ENCODE peak calls at places on chromosomes 12 and 14, in seven cellular contexts. One of them, this sample, is unnamed.

GRCh38 chr12:103523771-103524170 is 28.0 kb upstream of the C12orf42 start:
- DNase-seq in NCI-H1092: no peak
- DNase-seq in T-helper 9 cell: no peak
- DNase-seq in nucleus accumbens: no peak
- DNase-seq in AG10803: no peak
- DNase-seq in activated CD4-positive, alpha-beta T cell treated with anti-CD3 and anti-CD28 coated beads, Interleukin-2, amount 50 U/mL, for 24 hours: no peak
- DNase-seq in activated B cell treated with CpG ODN at 0.5 μM for 24 hours: no peak
- DNase-seq in this sample: no peak

GRCh38 chr12:50353869-50354593 is 42.4 kb downstream of the FAM186A start:
- DNase-seq in T-helper 9 cell: no peak
- DNase-seq in activated CD4-positive, alpha-beta T cell treated with anti-CD3 and anti-CD28 coated beads, Interleukin-2, amount 50 U/mL, for 24 hours: no peak
- DNase-seq in activated B cell treated with CpG ODN at 0.5 μM for 24 hours: no peak
- DNase-seq in nucleus accumbens: no peak
- DNase-seq in NCI-H1092: no peak
- DNase-seq in AG10803: peak
- DNase-seq in this sample: no peak

GRCh38 chr12:1474567-1475153 is 119.7 kb downstream of the FBXL14 start:
- DNase-seq in NCI-H1092: peak
- DNase-seq in nucleus accumbens: no peak
- DNase-seq in activated CD4-positive, alpha-beta T cell treated with anti-CD3 and anti-CD28 coated beads, Interleukin-2, amount 50 U/mL, for 24 hours: no peak
- DNase-seq in activated B cell treated with CpG ODN at 0.5 μM for 24 hours: no peak
- DNase-seq in AG10803: peak
- DNase-seq in T-helper 9 cell: no peak
- DNase-seq in this sample: no peak

GRCh38 chr12:29245246-29245645 is 96.2 kb downstream of the FAR2 start:
- DNase-seq in AG10803: peak
- DNase-seq in NCI-H1092: no peak
- DNase-seq in T-helper 9 cell: no peak
- DNase-seq in activated CD4-positive, alpha-beta T cell treated with anti-CD3 and anti-CD28 coated beads, Interleukin-2, amount 50 U/mL, for 24 hours: no peak
- DNase-seq in nucleus accumbens: no peak
- DNase-seq in activated B cell treated with CpG ODN at 0.5 μM for 24 hours: no peak
- DNase-seq in this sample: no peak

GRCh38 chr12:69170293-69170692 is 69.1 kb upstream of the CPSF6 start:
- DNase-seq in NCI-H1092: no peak
- DNase-seq in activated CD4-positive, alpha-beta T cell treated with anti-CD3 and anti-CD28 coated beads, Interleukin-2, amount 50 U/mL, for 24 hours: no peak
- DNase-seq in AG10803: no peak
- DNase-seq in nucleus accumbens: no peak
- DNase-seq in activated B cell treated with CpG ODN at 0.5 μM for 24 hours: no peak
- DNase-seq in T-helper 9 cell: no peak
- DNase-seq in this sample: no peak

GRCh38 chr12:128914908-128915563 is 61.8 kb downstream of the GLT1D1 start:
- DNase-seq in T-helper 9 cell: no peak
- DNase-seq in AG10803: no peak
- DNase-seq in activated CD4-positive, alpha-beta T cell treated with anti-CD3 and anti-CD28 coated beads, Interleukin-2, amount 50 U/mL, for 24 hours: no peak
- DNase-seq in NCI-H1092: no peak
- DNase-seq in activated B cell treated with CpG ODN at 0.5 μM for 24 hours: no peak
- DNase-seq in nucleus accumbens: no peak
- DNase-seq in this sample: no peak

GRCh38 chr14:21191809-21192446 is 36.1 kb upstream of the OR5AU1 start:
- DNase-seq in activated CD4-positive, alpha-beta T cell treated with anti-CD3 and anti-CD28 coated beads, Interleukin-2, amount 50 U/mL, for 24 hours: no peak
- DNase-seq in T-helper 9 cell: peak
- DNase-seq in AG10803: peak
- DNase-seq in NCI-H1092: peak
- DNase-seq in nucleus accumbens: peak
- DNase-seq in activated B cell treated with CpG ODN at 0.5 μM for 24 hours: peak
- DNase-seq in this sample: peak

GRCh38 chr12:13592063-13592942 is 389.1 kb downstream of the GRIN2B start:
- DNase-seq in NCI-H1092: no peak
- DNase-seq in AG10803: no peak
- DNase-seq in T-helper 9 cell: no peak
- DNase-seq in nucleus accumbens: no peak
- DNase-seq in activated B cell treated with CpG ODN at 0.5 μM for 24 hours: no peak
- DNase-seq in activated CD4-positive, alpha-beta T cell treated with anti-CD3 and anti-CD28 coated beads, Interleukin-2, amount 50 U/mL, for 24 hours: no peak
- DNase-seq in this sample: no peak

GRCh38 chr12:29309320-29309902 is 71.6 kb downstream of the ERGIC2 start:
- DNase-seq in NCI-H1092: no peak
- DNase-seq in T-helper 9 cell: no peak
- DNase-seq in activated CD4-positive, alpha-beta T cell treated with anti-CD3 and anti-CD28 coated beads, Interleukin-2, amount 50 U/mL, for 24 hours: no peak
- DNase-seq in nucleus accumbens: no peak
- DNase-seq in activated B cell treated with CpG ODN at 0.5 μM for 24 hours: no peak
- DNase-seq in AG10803: peak
- DNase-seq in this sample: no peak

GRCh38 chr12:124466200-124467128 is 100.9 kb downstream of the NCOR2 start:
- DNase-seq in activated CD4-positive, alpha-beta T cell treated with anti-CD3 and anti-CD28 coated beads, Interleukin-2, amount 50 U/mL, for 24 hours: peak
- DNase-seq in NCI-H1092: no peak
- DNase-seq in activated B cell treated with CpG ODN at 0.5 μM for 24 hours: peak
- DNase-seq in AG10803: no peak
- DNase-seq in T-helper 9 cell: peak
- DNase-seq in nucleus accumbens: no peak
- DNase-seq in this sample: peak

GRCh38 chr14:96574633-96575191 is 72.5 kb downstream of the PAPOLA start:
- DNase-seq in activated B cell treated with CpG ODN at 0.5 μM for 24 hours: no peak
- DNase-seq in T-helper 9 cell: no peak
- DNase-seq in activated CD4-positive, alpha-beta T cell treated with anti-CD3 and anti-CD28 coated beads, Interleukin-2, amount 50 U/mL, for 24 hours: no peak
- DNase-seq in AG10803: peak
- DNase-seq in NCI-H1092: peak
- DNase-seq in nucleus accumbens: no peak
- DNase-seq in this sample: no peak

GRCh38 chr12:97927991-97928390 is 465.4 kb downstream of the RMST start:
- DNase-seq in NCI-H1092: no peak
- DNase-seq in AG10803: no peak
- DNase-seq in activated B cell treated with CpG ODN at 0.5 μM for 24 hours: no peak
- DNase-seq in T-helper 9 cell: no peak
- DNase-seq in nucleus accumbens: no peak
- DNase-seq in activated CD4-positive, alpha-beta T cell treated with anti-CD3 and anti-CD28 coated beads, Interleukin-2, amount 50 U/mL, for 24 hours: no peak
- DNase-seq in this sample: no peak

GRCh38 chr12:65822732-65823480 is 1.4 kb upstream of the HMGA2 start:
- DNase-seq in nucleus accumbens: no peak
- DNase-seq in activated CD4-positive, alpha-beta T cell treated with anti-CD3 and anti-CD28 coated beads, Interleukin-2, amount 50 U/mL, for 24 hours: no peak
- DNase-seq in AG10803: no peak
- DNase-seq in NCI-H1092: no peak
- DNase-seq in T-helper 9 cell: no peak
- DNase-seq in activated B cell treated with CpG ODN at 0.5 μM for 24 hours: no peak
- DNase-seq in this sample: no peak

GRCh38 chr14:105347587-105347968 is 33.0 kb downstream of the PACS2 start:
- DNase-seq in AG10803: no peak
- DNase-seq in T-helper 9 cell: no peak
- DNase-seq in nucleus accumbens: no peak
- DNase-seq in NCI-H1092: no peak
- DNase-seq in activated CD4-positive, alpha-beta T cell treated with anti-CD3 and anti-CD28 coated beads, Interleukin-2, amount 50 U/mL, for 24 hours: no peak
- DNase-seq in activated B cell treated with CpG ODN at 0.5 μM for 24 hours: no peak
- DNase-seq in this sample: no peak

GRCh38 chr14:31578266-31578665 is 17.1 kb downstream of the NUBPL start:
- DNase-seq in activated B cell treated with CpG ODN at 0.5 μM for 24 hours: no peak
- DNase-seq in activated CD4-positive, alpha-beta T cell treated with anti-CD3 and anti-CD28 coated beads, Interleukin-2, amount 50 U/mL, for 24 hours: no peak
- DNase-seq in nucleus accumbens: no peak
- DNase-seq in T-helper 9 cell: no peak
- DNase-seq in AG10803: peak
- DNase-seq in NCI-H1092: no peak
- DNase-seq in this sample: no peak

GRCh38 chr12:127162902-127163301 is 1104.1 kb upstream of the TMEM132C start:
- DNase-seq in activated CD4-positive, alpha-beta T cell treated with anti-CD3 and anti-CD28 coated beads, Interleukin-2, amount 50 U/mL, for 24 hours: no peak
- DNase-seq in nucleus accumbens: no peak
- DNase-seq in AG10803: peak
- DNase-seq in NCI-H1092: no peak
- DNase-seq in activated B cell treated with CpG ODN at 0.5 μM for 24 hours: no peak
- DNase-seq in T-helper 9 cell: peak
- DNase-seq in this sample: no peak

GRCh38 chr14:93137864-93138263 is 22.1 kb upstream of the ITPK1 start:
- DNase-seq in nucleus accumbens: no peak
- DNase-seq in NCI-H1092: peak
- DNase-seq in AG10803: no peak
- DNase-seq in activated CD4-positive, alpha-beta T cell treated with anti-CD3 and anti-CD28 coated beads, Interleukin-2, amount 50 U/mL, for 24 hours: no peak
- DNase-seq in activated B cell treated with CpG ODN at 0.5 μM for 24 hours: no peak
- DNase-seq in T-helper 9 cell: no peak
- DNase-seq in this sample: no peak

GRCh38 chr12:80269953-80270552 is 170.7 kb downstream of the OTOGL start:
- DNase-seq in AG10803: peak
- DNase-seq in activated CD4-positive, alpha-beta T cell treated with anti-CD3 and anti-CD28 coated beads, Interleukin-2, amount 50 U/mL, for 24 hours: no peak
- DNase-seq in T-helper 9 cell: no peak
- DNase-seq in NCI-H1092: no peak
- DNase-seq in nucleus accumbens: no peak
- DNase-seq in activated B cell treated with CpG ODN at 0.5 μM for 24 hours: no peak
- DNase-seq in this sample: no peak

GRCh38 chr14:69819607-69820006 is 22.6 kb upstream of the SLC10A1 start:
- DNase-seq in activated B cell treated with CpG ODN at 0.5 μM for 24 hours: no peak
- DNase-seq in AG10803: no peak
- DNase-seq in NCI-H1092: no peak
- DNase-seq in nucleus accumbens: no peak
- DNase-seq in activated CD4-positive, alpha-beta T cell treated with anti-CD3 and anti-CD28 coated beads, Interleukin-2, amount 50 U/mL, for 24 hours: no peak
- DNase-seq in T-helper 9 cell: no peak
- DNase-seq in this sample: no peak

GRCh38 chr12:56980941-56981530 is 23.6 kb upstream of the RDH16 start:
- DNase-seq in T-helper 9 cell: no peak
- DNase-seq in activated CD4-positive, alpha-beta T cell treated with anti-CD3 and anti-CD28 coated beads, Interleukin-2, amount 50 U/mL, for 24 hours: no peak
- DNase-seq in activated B cell treated with CpG ODN at 0.5 μM for 24 hours: no peak
- DNase-seq in AG10803: no peak
- DNase-seq in NCI-H1092: no peak
- DNase-seq in nucleus accumbens: no peak
- DNase-seq in this sample: no peak

GRCh38 chr12:109696485-109697269 is 16.9 kb upstream of the FAM222A start:
- DNase-seq in activated CD4-positive, alpha-beta T cell treated with anti-CD3 and anti-CD28 coated beads, Interleukin-2, amount 50 U/mL, for 24 hours: no peak
- DNase-seq in activated B cell treated with CpG ODN at 0.5 μM for 24 hours: no peak
- DNase-seq in AG10803: no peak
- DNase-seq in T-helper 9 cell: no peak
- DNase-seq in nucleus accumbens: no peak
- DNase-seq in NCI-H1092: no peak
- DNase-seq in this sample: no peak

GRCh38 chr12:14284189-14284722 is 81.2 kb upstream of the ATF7IP start:
- DNase-seq in nucleus accumbens: no peak
- DNase-seq in NCI-H1092: no peak
- DNase-seq in T-helper 9 cell: no peak
- DNase-seq in AG10803: peak
- DNase-seq in activated B cell treated with CpG ODN at 0.5 μM for 24 hours: no peak
- DNase-seq in activated CD4-positive, alpha-beta T cell treated with anti-CD3 and anti-CD28 coated beads, Interleukin-2, amount 50 U/mL, for 24 hours: no peak
- DNase-seq in this sample: no peak

GRCh38 chr12:20451759-20452158 is 83.4 kb downstream of the PDE3A start:
- DNase-seq in activated CD4-positive, alpha-beta T cell treated with anti-CD3 and anti-CD28 coated beads, Interleukin-2, amount 50 U/mL, for 24 hours: no peak
- DNase-seq in nucleus accumbens: no peak
- DNase-seq in activated B cell treated with CpG ODN at 0.5 μM for 24 hours: no peak
- DNase-seq in NCI-H1092: no peak
- DNase-seq in T-helper 9 cell: no peak
- DNase-seq in AG10803: peak
- DNase-seq in this sample: no peak

GRCh38 chr12:121530600-121531355 is 50.0 kb downstream of the KDM2B start:
- DNase-seq in activated B cell treated with CpG ODN at 0.5 μM for 24 hours: peak
- DNase-seq in nucleus accumbens: no peak
- DNase-seq in AG10803: peak
- DNase-seq in T-helper 9 cell: peak
- DNase-seq in NCI-H1092: no peak
- DNase-seq in activated CD4-positive, alpha-beta T cell treated with anti-CD3 and anti-CD28 coated beads, Interleukin-2, amount 50 U/mL, for 24 hours: peak
- DNase-seq in this sample: peak

GRCh38 chr12:70451528-70451927 is 85.4 kb downstream of the KCNMB4 start:
- DNase-seq in nucleus accumbens: no peak
- DNase-seq in NCI-H1092: no peak
- DNase-seq in T-helper 9 cell: no peak
- DNase-seq in activated CD4-positive, alpha-beta T cell treated with anti-CD3 and anti-CD28 coated beads, Interleukin-2, amount 50 U/mL, for 24 hours: no peak
- DNase-seq in activated B cell treated with CpG ODN at 0.5 μM for 24 hours: no peak
- DNase-seq in AG10803: no peak
- DNase-seq in this sample: no peak

GRCh38 chr14:30525833-30526232 is 33.1 kb upstream of the G2E3 start:
- DNase-seq in activated CD4-positive, alpha-beta T cell treated with anti-CD3 and anti-CD28 coated beads, Interleukin-2, amount 50 U/mL, for 24 hours: no peak
- DNase-seq in AG10803: peak
- DNase-seq in NCI-H1092: no peak
- DNase-seq in T-helper 9 cell: no peak
- DNase-seq in activated B cell treated with CpG ODN at 0.5 μM for 24 hours: no peak
- DNase-seq in nucleus accumbens: no peak
- DNase-seq in this sample: no peak

GRCh38 chr12:27665704-27666103 is 30.5 kb upstream of the REP15 start:
- DNase-seq in AG10803: no peak
- DNase-seq in nucleus accumbens: no peak
- DNase-seq in NCI-H1092: no peak
- DNase-seq in T-helper 9 cell: no peak
- DNase-seq in activated B cell treated with CpG ODN at 0.5 μM for 24 hours: no peak
- DNase-seq in activated CD4-positive, alpha-beta T cell treated with anti-CD3 and anti-CD28 coated beads, Interleukin-2, amount 50 U/mL, for 24 hours: no peak
- DNase-seq in this sample: no peak

GRCh38 chr12:126747530-126748149 is 1519.3 kb upstream of the TMEM132C start:
- DNase-seq in AG10803: peak
- DNase-seq in activated B cell treated with CpG ODN at 0.5 μM for 24 hours: peak
- DNase-seq in NCI-H1092: peak
- DNase-seq in nucleus accumbens: no peak
- DNase-seq in T-helper 9 cell: peak
- DNase-seq in activated CD4-positive, alpha-beta T cell treated with anti-CD3 and anti-CD28 coated beads, Interleukin-2, amount 50 U/mL, for 24 hours: peak
- DNase-seq in this sample: peak